ENCODE peak calls at places on chromosomes 3 and 15, in eight cellular contexts. M, X, D, E, K, S, J and T are unnamed samples. For H3K4me1, the result is how much of the 10 kb centered on the place peaks cover.

GRCh38 chr3:127909646-127910045 is 5.4 kb upstream of the KBTBD12 start:
- DNase-seq in D (no peak), E (no peak), X (no peak), K (no peak), J (no peak), M (no peak), S (no peak), T (no peak)

GRCh38 chr3:194872669-194872977 is 186.9 kb downstream of the FAM43A start:
- DNase-seq in J (no peak), S (no peak), X (no peak), M (no peak), E (no peak), D (no peak), K (no peak), T (no peak)

GRCh38 chr15:75231836-75232235 is 26.3 kb upstream of the GOLGA6C start:
- DNase-seq in E (no peak), K (no peak), D (no peak), J (no peak), X (no peak), S (peak), M (no peak), T (no peak)

GRCh38 chr15:47715856-47716445 is 1.4 kb upstream of the SEMA6D start:
- DNase-seq in D (no peak), J (no peak), M (no peak), K (peak), E (no peak), S (no peak), X (peak), T (no peak)

GRCh38 chr3:187739561-187740445 is 5.5 kb downstream of the BCL6 start:
- DNase-seq in M (peak), D (peak), J (peak), S (peak), E (no peak), X (peak), K (peak), T (peak)

GRCh38 chr3:190381356-190381940 is 6.5 kb upstream of the CLDN16 start:
- DNase-seq in X (no peak), M (no peak), D (no peak), K (no peak), E (no peak), J (no peak), S (no peak), T (no peak)

GRCh38 chr3:112640864-112641751 is at the start of gene CCDC80:
- DNase-seq in J (no peak), X (peak), S (no peak), K (peak), D (no peak), M (no peak), E (no peak), T (peak)

GRCh38 chr3:48708481-48708889 is 8.5 kb downstream of the IP6K2 start:
- DNase-seq in D (no peak), S (no peak), K (peak), X (no peak), E (no peak), J (no peak), M (no peak), T (no peak)

GRCh38 chr15:85755471-85755870 is 39.3 kb downstream of the KLHL25 start:
- DNase-seq in S (no peak), M (no peak), K (no peak), J (no peak), D (no peak), E (no peak), X (no peak), T (no peak)

GRCh38 chr3:134535186-134535974 is 49.5 kb downstream of the CEP63 start:
- DNase-seq in S (no peak), J (no peak), M (no peak), X (no peak), D (no peak), E (no peak), K (no peak), T (no peak)

GRCh38 chr3:157713101-157713500 is 209.9 kb upstream of the VEPH1 start:
- DNase-seq in S (no peak), D (no peak), J (no peak), E (no peak), X (no peak), K (no peak), M (no peak), T (no peak)

GRCh38 chr3:113136071-113136470 is 75.3 kb upstream of the BOC start:
- DNase-seq in S (no peak), D (no peak), J (no peak), K (peak), E (no peak), M (no peak), X (no peak), T (peak)

GRCh38 chr3:50627407-50628051 is 10.6 kb downstream of the MAPKAPK3 start:
- DNase-seq in M (peak), K (peak), D (peak), X (no peak), J (peak), S (no peak), E (no peak), T (no peak)

GRCh38 chr15:77844798-77845446 is 212.2 kb upstream of the LINGO1 start:
- DNase-seq in J (no peak), S (no peak), M (no peak), D (no peak), K (no peak), E (no peak), X (no peak), T (no peak)

GRCh38 chr15:34241376-34242350 is 16.8 kb downstream of the EMC4 start:
- DNase-seq in J (no peak), S (no peak), X (no peak), K (peak), D (no peak), M (peak), E (peak), T (peak)

GRCh38 chr3:4889896-4890295 is 89.3 kb upstream of the BHLHE40 start:
- DNase-seq in J (no peak), X (no peak), D (no peak), K (peak), M (no peak), E (peak), S (no peak), T (no peak)

GRCh38 chr3:117898722-117899121 is 1135.9 kb downstream of the IGSF11 start:
- DNase-seq in E (peak), M (no peak), K (peak), J (no peak), X (no peak), S (no peak), D (no peak), T (peak)

GRCh38 chr3:12750223-12750622 is 8.8 kb downstream of the TMEM40 start:
- DNase-seq in K (peak), M (no peak), D (no peak), S (peak), J (peak), X (peak), E (peak), T (no peak)

GRCh38 chr15:39936187-39936586 is 2.3 kb downstream of the EIF2AK4 start:
- DNase-seq in S (no peak), D (no peak), E (no peak), J (no peak), M (no peak), X (no peak), K (no peak), T (no peak)

GRCh38 chr3:75001330-75001729 is 386.9 kb upstream of the CNTN3 start:
- DNase-seq in X (no peak), M (no peak), S (no peak), J (no peak), D (no peak), E (peak), K (peak), T (no peak)

GRCh38 chr3:69649713-69650419 is 89.4 kb upstream of the MITF start:
- DNase-seq in X (no peak), S (no peak), K (peak), J (no peak), E (no peak), D (no peak), M (no peak), T (no peak)

GRCh38 chr3:42079701-42080323 is 11.3 kb upstream of the TRAK1 start:
- DNase-seq in S (no peak), E (peak), X (no peak), K (no peak), D (no peak), M (no peak), J (no peak), T (peak)

GRCh38 chr3:125163739-125164601 is 48.6 kb downstream of the SLC12A8 start:
- DNase-seq in K (peak), M (no peak), E (peak), S (no peak), D (no peak), J (no peak), X (no peak), T (peak)

GRCh38 chr15:39321977-39322376 is 258.9 kb upstream of the THBS1 start:
- DNase-seq in X (no peak), M (no peak), E (no peak), J (no peak), K (peak), S (no peak), D (no peak), T (no peak)

GRCh38 chr3:125079675-125080045 is 23.9 kb upstream of the HEG1 start:
- DNase-seq in X (no peak), K (no peak), E (peak), D (no peak), J (no peak), S (no peak), M (no peak), T (no peak)

GRCh38 chr15:66854012-66854965 is 152.3 kb downstream of the SMAD6 start:
- DNase-seq in X (no peak), K (no peak), D (no peak), J (no peak), E (no peak), S (peak), M (no peak), T (no peak)

GRCh38 chr3:46692566-46692983 is 904 bp downstream of the ALS2CL start:
- DNase-seq in X (peak), J (no peak), S (peak), E (no peak), D (no peak), M (no peak), K (no peak), T (peak)

GRCh38 chr3:71045212-71045916 is 538.2 kb downstream of the FOXP1 start:
- DNase-seq in J (no peak), X (no peak), M (no peak), E (no peak), S (no peak), K (no peak), D (no peak), T (no peak)

GRCh38 chr3:100454684-100455083 is 37.7 kb upstream of the TMEM45A start:
- DNase-seq in J (no peak), E (peak), M (no peak), S (no peak), K (no peak), X (no peak), D (no peak), T (peak)

GRCh38 chr15:78437107-78437761 is 782 bp upstream of the IREB2 start:
- DNase-seq in X (no peak), J (no peak), M (no peak), K (no peak), D (peak), S (no peak), E (no peak), T (no peak)

GRCh38 chr15:60043744-60044435 is 39.8 kb downstream of the FOXB1 start:
- DNase-seq in M (peak), D (no peak), S (no peak), K (no peak), J (no peak), E (no peak), X (no peak), T (no peak)

GRCh38 chr15:50077242-50077641 is 41.8 kb downstream of the ATP8B4 start:
- DNase-seq in M (no peak), S (no peak), E (no peak), K (no peak), D (no peak), X (no peak), J (no peak), T (no peak)

GRCh38 chr3:29280675-29281264 is at the start of gene RBMS3:
- DNase-seq in D (peak), E (no peak), J (peak), S (peak), X (peak), M (peak), K (peak), T (peak)
- TF ChIP-seq CTCF in D (peak), E (no peak), J (peak), S (no peak), X (peak), M (peak), K (peak), T (peak)

GRCh38 chr3:126342991-126343661 is 14.1 kb downstream of the KLF15 start:
- DNase-seq in D (peak), X (peak), S (peak), J (peak), K (peak), E (peak), M (peak), T (no peak)
- H3K4me1 ChIP-seq in D (under half), X (under half), S (under half), J (under half), K (under half), E (under half), M (under half), T (under half)

GRCh38 chr15:29113336-29114276 is 156.0 kb downstream of the NSMCE3 start:
- DNase-seq in K (no peak), X (no peak), D (no peak), E (no peak), S (no peak), J (no peak), M (no peak), T (no peak)

GRCh38 chr15:29116970-29117700 is 152.5 kb downstream of the NSMCE3 start:
- DNase-seq in J (no peak), S (no peak), X (no peak), K (no peak), D (no peak), M (no peak), E (no peak), T (no peak)

GRCh38 chr15:29117778-29118177 is 151.8 kb downstream of the NSMCE3 start:
- DNase-seq in J (no peak), M (no peak), K (no peak), E (no peak), X (no peak), D (no peak), S (no peak), T (no peak)

GRCh38 chr15:29114277-29115092 is 155.1 kb downstream of the NSMCE3 start:
- DNase-seq in D (no peak), M (no peak), E (no peak), S (no peak), K (peak), X (no peak), J (no peak), T (no peak)

GRCh38 chr15:29115093-29115991 is 154.3 kb downstream of the NSMCE3 start:
- DNase-seq in J (no peak), E (no peak), M (no peak), X (peak), D (no peak), S (no peak), K (peak), T (peak)
- TF ChIP-seq CTCF in J (no peak), E (peak), M (peak), X (no peak), D (no peak), S (peak), K (peak), T (peak)

GRCh38 chr3:15098503-15099363 is at the start of gene RBSN:
- DNase-seq in K (peak), S (peak), X (peak), D (peak), M (peak), J (peak), E (peak), T (peak)
- H3K4me1 ChIP-seq in K (under half), S (under half), X (under half), D (under half), M (under half), J (under half), E (under half), T (under half)

DNA sequence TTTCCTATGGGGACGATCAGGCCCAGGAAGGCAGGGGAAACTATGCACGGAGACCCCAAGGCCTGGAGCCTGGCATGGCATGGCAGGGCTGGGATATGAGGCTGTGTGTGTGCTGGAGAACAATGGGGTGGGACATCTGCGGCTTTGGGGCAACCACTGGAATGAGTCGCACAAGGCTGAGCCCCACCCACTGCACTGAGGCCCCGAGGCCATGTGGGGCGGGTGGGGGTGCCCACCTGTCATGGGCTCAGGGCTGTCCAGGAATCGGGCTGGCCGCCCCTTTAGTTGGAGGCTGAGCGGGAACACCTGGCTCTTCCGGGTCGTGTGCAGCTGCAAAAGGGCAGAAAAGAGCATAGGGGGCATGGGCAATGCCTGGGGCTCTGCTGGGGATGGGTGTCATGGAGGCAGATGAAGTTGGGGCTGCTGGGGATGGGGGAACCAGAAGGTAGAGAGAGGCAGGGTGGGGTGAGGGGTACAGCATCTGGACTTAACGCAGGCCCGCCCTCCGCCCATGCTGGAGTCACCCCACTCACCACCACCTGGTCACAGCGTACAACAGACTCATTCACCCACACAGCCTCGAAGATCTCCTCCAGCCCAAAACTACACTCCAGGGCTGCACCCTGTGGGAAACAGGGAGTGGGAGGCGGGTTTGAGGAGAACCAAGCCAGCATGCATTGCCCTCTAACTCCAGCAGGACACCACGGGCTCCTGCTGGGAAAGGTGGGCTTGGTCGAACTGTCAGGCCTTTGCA is 31.1 kb downstream of the PLXND1 start:
- DNase-seq in M (no peak), E (no peak), K (no peak), D (no peak), J (no peak), X (no peak), S (no peak), T (no peak)
- TF ChIP-seq CTCF in M (no peak), E (no peak), K (no peak), D (no peak), J (no peak), X (no peak), S (no peak), T (no peak)

DNA sequence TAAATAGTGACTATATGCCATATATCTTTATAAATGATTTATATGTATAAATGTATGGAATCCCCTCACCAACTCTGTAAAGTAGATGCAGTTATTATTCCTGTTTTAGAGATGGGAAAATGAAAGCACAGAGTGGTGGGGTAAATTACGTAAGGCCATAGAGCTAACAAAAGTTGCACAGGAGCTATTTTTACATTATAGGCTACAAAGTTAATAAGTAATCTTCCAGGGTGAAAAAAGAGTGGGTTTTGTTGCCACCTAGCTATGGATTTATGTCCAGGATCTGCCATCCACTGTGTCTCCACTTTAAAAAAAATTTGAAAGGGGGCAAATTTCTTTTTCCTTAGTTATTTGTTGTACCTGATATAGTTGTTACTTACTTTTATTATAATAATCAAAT is 235.7 kb downstream of the MCTP2 start:
- DNase-seq in M (no peak), E (peak), S (no peak), K (no peak), J (no peak), D (no peak), X (no peak), T (peak)
- H3K4me1 ChIP-seq in M (under half), E (under half), S (under half), K (under half), J (under half), D (under half), X (under half), T (under half)

GRCh38 chr15:57343018-57343417 is 33.3 kb upstream of the CGNL1 start:
- DNase-seq in D (no peak), K (no peak), J (no peak), E (no peak), S (no peak), M (no peak), X (no peak), T (no peak)

GRCh38 chr15:57348081-57348480 is 28.2 kb upstream of the CGNL1 start:
- DNase-seq in E (no peak), D (no peak), M (no peak), S (no peak), K (no peak), J (no peak), X (no peak), T (no peak)

GRCh38 chr15:57344282-57344681 is 32.0 kb upstream of the CGNL1 start:
- DNase-seq in K (no peak), J (no peak), E (no peak), D (no peak), M (no peak), S (no peak), X (no peak), T (no peak)

GRCh38 chr15:57343526-57343925 is 32.8 kb upstream of the CGNL1 start:
- DNase-seq in M (no peak), D (no peak), E (no peak), J (no peak), X (no peak), K (no peak), S (no peak), T (no peak)

GRCh38 chr15:57345584-57345983 is 30.7 kb upstream of the CGNL1 start:
- DNase-seq in X (no peak), D (no peak), J (no peak), K (peak), S (no peak), M (no peak), E (peak), T (peak)
- TF ChIP-seq CTCF in X (no peak), D (peak), J (no peak), K (peak), S (no peak), M (peak), E (peak), T (peak)